ENCODE peak calls at places on chromosomes 6 and 20, in four cellular contexts. S is GM12865, R is cardiac muscle cell, K is ascending aorta. U is an unnamed sample.

GRCh38 chr6:139369068-139369467 is 5.4 kb downstream of the CITED2 start:
- DNase-seq in S (no peak), R (no peak), K (no peak), U (no peak)

GRCh38 chr6:54681987-54682386 is 164.6 kb upstream of the FAM83B start:
- DNase-seq in S (no peak), R (no peak), K (no peak), U (peak)

GRCh38 chr6:100998111-100998510 is 117.0 kb upstream of the ASCC3 start:
- DNase-seq in S (no peak), R (no peak), K (no peak), U (no peak)

GRCh38 chr20:38723069-38723981 is 961 bp upstream of the SLC32A1 start:
- DNase-seq in S (no peak), R (no peak), K (no peak), U (no peak)

GRCh38 chr20:17460119-17460518 is 71.1 kb downstream of the BFSP1 start:
- DNase-seq in S (no peak), R (no peak), K (no peak), U (no peak)

GRCh38 chr20:47358672-47359532 is 2.4 kb upstream of the ZMYND8 start:
- DNase-seq in S (peak), R (peak), K (peak), U (peak)

GRCh38 chr6:12865782-12866181 is 149.2 kb downstream of the PHACTR1 start:
- DNase-seq in S (no peak), R (no peak), K (no peak), U (no peak)

GRCh38 chr6:117591405-117591804 is 10.9 kb downstream of the GOPC start:
- DNase-seq in S (no peak), R (no peak), K (no peak), U (no peak)

GRCh38 chr6:6866656-6867390 is 240.9 kb upstream of the RREB1 start:
- DNase-seq in S (no peak), R (no peak), K (no peak), U (no peak)

GRCh38 chr6:53673138-53673801 is 7.7 kb upstream of the KLHL31 start:
- DNase-seq in S (no peak), R (no peak), K (no peak), U (peak)

GRCh38 chr6:162613310-162613709 is 114.3 kb downstream of the PRKN start:
- DNase-seq in S (no peak), R (no peak), K (no peak), U (no peak)

GRCh38 chr6:99512033-99512432 is 3.2 kb downstream of the USP45 start:
- DNase-seq in S (no peak), R (no peak), K (no peak), U (peak)

GRCh38 chr20:12030470-12030869 is 112.8 kb downstream of the BTBD3 start:
- DNase-seq in S (no peak), R (no peak), K (no peak), U (no peak)

GRCh38 chr6:13687917-13688351 is 23.7 kb downstream of the RANBP9 start:
- DNase-seq in S (no peak), R (no peak), K (no peak), U (no peak)

GRCh38 chr6:105424177-105424783 is 21.4 kb upstream of the PREP start:
- DNase-seq in S (peak), R (peak), K (peak), U (peak)

GRCh38 chr20:32360333-32360634 is 2.2 kb downstream of the ASXL1 start:
- DNase-seq in S (no peak), R (no peak), K (no peak), U (no peak)

GRCh38 chr20:17790308-17790707 is 90.5 kb downstream of the BANF2 start:
- DNase-seq in S (no peak), R (no peak), K (no peak), U (peak)

GRCh38 chr6:132962936-132963579 is 148.7 kb downstream of the RPS12 start:
- DNase-seq in S (peak), R (peak), K (peak), U (peak)

GRCh38 chr6:137625808-137626207 is 131.6 kb upstream of the OLIG3 start:
- DNase-seq in S (no peak), R (no peak), K (no peak), U (no peak)

GRCh38 chr6:122154912-122155516 is 244.4 kb upstream of the HSF2 start:
- DNase-seq in S (no peak), R (no peak), K (no peak), U (no peak)

GRCh38 chr6:134235937-134236751 is 81.8 kb downstream of the SGK1 start:
- DNase-seq in S (peak), R (no peak), K (no peak), U (peak)

GRCh38 chr20:54560357-54560756 is 85.0 kb downstream of the DOK5 start:
- DNase-seq in S (no peak), R (no peak), K (no peak), U (no peak)

GRCh38 chr20:46401478-46401860 is 4.9 kb downstream of the ELMO2 start:
- DNase-seq in S (peak), R (no peak), K (no peak), U (no peak)

GRCh38 chr6:143620461-143620860 is 57.3 kb upstream of the PHACTR2 start:
- DNase-seq in S (no peak), R (no peak), K (no peak), U (peak)

GRCh38 chr6:43070028-43070632 is 6.0 kb upstream of the PTK7 start:
- DNase-seq in S (peak), R (peak), K (no peak), U (peak)

GRCh38 chr6:147227770-147228320 is 23.6 kb downstream of the STXBP5 start:
- DNase-seq in S (no peak), R (no peak), K (no peak), U (no peak)

GRCh38 chr6:27281569-27281968 is 30.5 kb downstream of the POM121L2 start:
- DNase-seq in S (no peak), R (no peak), K (no peak), U (no peak)

GRCh38 chr6:18323935-18324707 is 59.8 kb upstream of the DEK start:
- DNase-seq in S (peak), R (peak), K (no peak), U (peak)

GRCh38 chr20:47551841-47552240 is 50.2 kb downstream of the NCOA3 start:
- DNase-seq in S (no peak), R (peak), K (no peak), U (no peak)

GRCh38 chr6:97867177-97867576 is 584.2 kb upstream of the MMS22L start:
- DNase-seq in S (no peak), R (no peak), K (no peak), U (no peak)

GRCh38 chr6:97865612-97866011 is 582.6 kb upstream of the MMS22L start:
- DNase-seq in S (no peak), R (no peak), K (no peak), U (no peak)

GRCh38 chr6:97863697-97864096 is 580.7 kb upstream of the MMS22L start:
- DNase-seq in S (no peak), R (no peak), K (no peak), U (no peak)

GRCh38 chr6:97864366-97864765 is 581.4 kb upstream of the MMS22L start:
- DNase-seq in S (no peak), R (no peak), K (no peak), U (no peak)

GRCh38 chr6:97866616-97867015 is 583.6 kb upstream of the MMS22L start:
- DNase-seq in S (no peak), R (no peak), K (no peak), U (no peak)
- TF ChIP-seq CTCF in S (no peak), R (no peak), K (no peak), U (no peak)

GRCh38 chr6:111590209-111590955 is 15.3 kb downstream of the TRAF3IP2 start:
- DNase-seq in S (no peak), R (no peak), K (no peak), U (no peak)

GRCh38 chr6:111592726-111593515 is 12.8 kb downstream of the TRAF3IP2 start:
- DNase-seq in S (no peak), R (no peak), K (no peak), U (no peak)

GRCh38 chr6:111591901-111592461 is 13.7 kb downstream of the TRAF3IP2 start:
- DNase-seq in S (no peak), R (no peak), K (no peak), U (no peak)

GRCh38 chr6:111591370-111591900 is 14.2 kb downstream of the TRAF3IP2 start:
- DNase-seq in S (no peak), R (no peak), K (peak), U (peak)

DNA sequence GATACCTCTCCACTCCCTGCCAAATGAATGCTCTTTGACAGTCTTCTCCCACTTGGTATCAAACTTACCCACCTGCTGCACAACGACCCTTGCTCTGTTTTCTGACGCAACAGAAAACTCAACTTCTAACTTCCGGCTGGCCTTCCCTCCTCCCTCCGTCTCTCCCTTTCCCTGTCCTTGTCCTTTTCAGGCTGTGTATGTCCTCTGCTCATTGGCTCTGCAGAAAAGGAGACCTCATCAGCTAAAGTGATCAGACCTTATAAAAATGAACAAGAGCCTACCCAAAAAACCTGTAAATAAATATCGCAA is 12.2 kb downstream of the TRAF3IP2 start:
- DNase-seq in S (no peak), R (no peak), K (no peak), U (no peak)
- H3K4me3 ChIP-seq in S (no peak), R (no peak), K (no peak), U (no peak)

GRCh38 chr6:79584332-79584731 is 46.8 kb upstream of the SH3BGRL2 start:
- DNase-seq in S (no peak), R (no peak), K (no peak), U (no peak)

GRCh38 chr6:79589701-79590100 is 41.4 kb upstream of the SH3BGRL2 start:
- DNase-seq in S (no peak), R (no peak), K (no peak), U (no peak)

DNA sequence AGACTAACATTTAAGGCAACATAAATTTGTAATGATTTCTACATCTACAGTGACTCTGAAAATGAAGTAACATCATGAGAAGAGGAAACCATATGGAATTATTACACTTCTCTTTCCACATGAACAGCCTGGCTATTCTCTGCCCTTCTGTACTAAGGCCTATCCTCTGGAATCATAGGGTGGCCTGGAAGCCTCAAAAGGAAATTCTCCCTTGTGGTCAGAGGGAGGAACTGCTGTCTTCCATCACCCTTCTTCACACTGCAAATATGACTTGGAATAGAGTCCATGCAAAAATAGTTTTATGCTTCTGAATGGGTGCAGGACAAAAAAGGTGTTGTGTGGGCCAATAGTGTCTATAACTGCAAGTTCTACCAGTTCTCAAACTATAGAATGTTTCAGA is 44.6 kb upstream of the SH3BGRL2 start:
- DNase-seq in S (no peak), R (peak), K (no peak), U (peak)
- TF ChIP-seq CTCF in S (peak), R (peak), K (no peak), U (peak)

GRCh38 chr6:155187096-155187495 is 76.7 kb upstream of the CLDN20 start:
- DNase-seq in S (no peak), R (no peak), K (no peak), U (no peak)

GRCh38 chr6:155187994-155188706 is 75.7 kb upstream of the CLDN20 start:
- DNase-seq in S (no peak), R (no peak), K (no peak), U (peak)

GRCh38 chr6:155183095-155183494 is 80.7 kb upstream of the CLDN20 start:
- DNase-seq in S (peak), R (no peak), K (no peak), U (no peak)

GRCh38 chr6:155186052-155186658 is 77.7 kb upstream of the CLDN20 start:
- DNase-seq in S (peak), R (no peak), K (no peak), U (no peak)

DNA sequence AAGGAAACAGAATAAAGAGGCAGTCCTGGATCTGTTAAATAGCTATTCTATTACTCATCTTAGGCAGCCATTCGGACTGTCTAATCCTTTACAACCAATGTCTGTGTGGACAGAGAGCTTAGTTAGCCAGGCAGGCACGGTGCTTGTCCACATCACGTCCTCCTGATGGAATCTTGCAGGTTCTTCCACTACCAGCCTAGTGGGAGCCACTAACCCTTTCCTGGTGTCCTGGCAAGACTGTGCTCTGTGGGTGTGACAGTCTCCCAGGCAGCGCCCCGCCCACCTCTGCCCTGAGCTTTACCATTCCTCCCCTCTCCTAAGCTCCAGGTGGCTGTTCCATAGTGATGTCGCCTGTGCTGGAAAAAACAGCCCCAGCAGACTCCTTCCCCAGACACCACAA is 78.3 kb upstream of the CLDN20 start:
- DNase-seq in S (no peak), R (no peak), K (no peak), U (peak)
- H3K4me3 ChIP-seq in S (peak), R (no peak), K (no peak), U (no peak)

GRCh38 chr6:44800171-44800671 is 412.7 kb downstream of the CDC5L start:
- DNase-seq in S (no peak), R (peak), K (no peak), U (peak)
- TF ChIP-seq CTCF in S (no peak), R (no peak), K (no peak), U (no peak)

GRCh38 chr6:159726196-159726917 is 949 bp upstream of the WTAP start:
- DNase-seq in S (no peak), R (no peak), K (no peak), U (no peak)

GRCh38 chr6:159726918-159727716 is at the start of gene WTAP:
- DNase-seq in S (peak), R (peak), K (peak), U (peak)

GRCh38 chr6:159723259-159723658 is 4.0 kb upstream of the WTAP start:
- DNase-seq in S (no peak), R (no peak), K (no peak), U (no peak)

GRCh38 chr6:159722655-159723054 is 4.7 kb upstream of the WTAP start:
- DNase-seq in S (no peak), R (no peak), K (no peak), U (no peak)

GRCh38 chr6:159724778-159725177 is 2.5 kb upstream of the WTAP start:
- DNase-seq in S (no peak), R (no peak), K (no peak), U (no peak)
- H3K4me3 ChIP-seq in S (no peak), R (no peak), K (no peak), U (no peak)

GRCh38 chr6:16276991-16277981 is 38.9 kb downstream of the GMPR start:
- DNase-seq in S (peak), R (peak), K (peak), U (peak)
- TF ChIP-seq CTCF in S (peak), R (peak), K (peak), U (peak)

GRCh38 chr20:48681201-48681881 is 146.5 kb downstream of the PREX1 start:
- DNase-seq in S (no peak), R (no peak), K (no peak), U (peak)

GRCh38 chr20:48683467-48684175 is 144.2 kb downstream of the PREX1 start:
- DNase-seq in S (no peak), R (no peak), K (no peak), U (no peak)

GRCh38 chr20:48681882-48682426 is 145.8 kb downstream of the PREX1 start:
- DNase-seq in S (no peak), R (no peak), K (no peak), U (no peak)

GRCh38 chr20:48684501-48685041 is 143.2 kb downstream of the PREX1 start:
- DNase-seq in S (no peak), R (no peak), K (no peak), U (no peak)

DNA sequence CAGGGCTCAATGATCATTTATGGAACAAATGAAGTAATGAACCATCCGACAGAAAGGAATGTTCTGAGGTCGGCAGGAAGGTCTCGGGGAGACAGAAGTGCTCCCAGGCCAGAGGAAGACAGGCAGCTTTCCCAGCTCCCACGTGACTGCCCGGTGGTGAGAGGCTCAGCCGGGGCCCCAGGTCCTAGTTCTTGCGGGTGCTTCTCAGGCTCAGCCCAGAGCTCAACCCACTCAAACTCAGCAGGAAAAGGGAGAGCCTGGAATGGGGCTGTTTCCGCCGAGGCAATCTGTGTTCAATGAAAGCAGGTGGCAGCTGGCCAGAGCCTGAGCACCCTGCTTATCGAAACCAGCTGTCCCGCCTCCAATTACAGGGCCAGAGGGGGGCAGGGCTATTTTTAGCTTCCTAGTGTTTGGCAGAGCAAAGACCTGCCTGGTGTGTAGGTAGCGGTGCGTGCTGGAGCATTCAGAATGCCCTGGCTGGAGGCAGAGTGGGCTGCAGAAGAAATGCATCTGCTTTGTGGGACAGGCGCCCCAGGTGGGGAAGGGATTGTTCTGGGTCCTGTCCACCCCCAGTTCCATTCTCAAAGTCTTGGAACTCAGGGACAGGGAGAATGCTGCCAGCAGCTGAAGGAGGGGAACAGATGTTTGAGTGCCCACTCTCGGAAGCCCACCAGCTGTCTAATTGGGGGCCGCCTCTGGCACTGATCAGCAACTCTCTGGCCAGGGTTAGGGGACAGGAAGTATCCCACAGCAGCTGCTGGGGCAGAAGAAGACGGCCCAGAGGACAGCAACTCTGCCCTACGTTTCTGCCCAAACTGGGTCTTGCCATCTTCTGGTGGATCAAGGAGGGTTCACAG is 145.0 kb downstream of the PREX1 start:
- DNase-seq in S (no peak), R (peak), K (peak), U (peak)
- H3K4me3 ChIP-seq in S (no peak), R (peak), K (peak), U (no peak)

DNA sequence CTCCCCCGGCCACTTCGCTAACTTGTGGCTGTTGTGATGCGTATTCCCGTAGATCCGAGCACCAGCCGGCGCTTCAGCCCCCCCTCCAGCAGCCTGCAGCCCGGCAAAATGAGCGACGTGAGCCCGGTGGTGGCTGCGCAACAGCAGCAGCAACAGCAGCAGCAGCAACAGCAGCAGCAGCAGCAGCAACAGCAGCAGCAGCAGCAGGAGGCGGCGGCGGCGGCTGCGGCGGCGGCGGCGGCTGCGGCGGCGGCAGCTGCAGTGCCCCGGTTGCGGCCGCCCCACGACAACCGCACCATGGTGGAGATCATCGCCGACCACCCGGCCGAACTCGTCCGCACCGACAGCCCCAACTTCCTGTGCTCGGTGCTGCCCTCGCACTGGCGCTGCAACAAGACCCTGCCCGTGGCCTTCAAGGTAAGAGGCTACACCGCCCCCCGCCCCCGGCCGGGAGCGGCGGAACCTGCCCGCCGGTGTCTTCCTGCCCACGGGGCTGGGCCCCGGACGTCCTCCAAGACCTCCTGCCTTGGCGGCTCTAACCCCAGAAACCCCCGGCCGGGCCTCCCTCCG is 44.9 kb upstream of the SUPT3H start:
- DNase-seq in S (peak), R (peak), K (no peak), U (no peak)
- TF ChIP-seq CTCF in S (no peak), R (no peak), K (no peak), U (no peak)

U was measured in astrocyte of the spinal cord.